ENCODE peak calls at places on chromosomes 13 and 19, in six cellular contexts. Y is CD8-positive, alpha-beta T cell; Z is omental fat pad; X is gastrocnemius medialis; A is coronary artery; D is PC-9. R is an unnamed sample.

GRCh38 chr13:92175330-92175729 is 776.9 kb downstream of the GPC5 start:
- DNase-seq in Z (no peak), D (no peak), Y (no peak), A (no peak), X (no peak), R (no peak)

GRCh38 chr19:42989851-42990250 is 36.4 kb downstream of the PSG11 start:
- DNase-seq in D (peak; percentile 66), Y (no peak), Z (no peak), A (no peak), X (no peak), R (no peak)

GRCh38 chr19:8631425-8631819 is 989 bp downstream of the NFILZ start:
- DNase-seq in A (no peak), Z (no peak), X (peak; percentile 17), D (no peak), Y (no peak), R (peak; percentile 87)

GRCh38 chr19:13846533-13847032 is 30.4 kb upstream of the NANOS3 start:
- DNase-seq in Y (peak; percentile 98), X (peak; percentile 79), Z (no peak), D (peak; percentile 93), A (peak; percentile 96), R (peak; percentile 98)

GRCh38 chr19:46691104-46691503 is 25.8 kb downstream of the PRKD2 start:
- DNase-seq in D (no peak), Z (no peak), A (no peak), Y (no peak), X (no peak), R (no peak)

GRCh38 chr13:33105387-33106005 is 89.3 kb downstream of the KL start:
- DNase-seq in X (no peak), Z (no peak), Y (no peak), D (no peak), A (no peak), R (no peak)

GRCh38 chr19:28424041-28424440 is 788.9 kb downstream of the UQCRFS1 start:
- DNase-seq in D (no peak), Z (no peak), X (no peak), A (no peak), Y (no peak), R (no peak)

GRCh38 chr13:72145383-72145782 is 278.4 kb upstream of the DACH1 start:
- DNase-seq in X (no peak), D (no peak), Z (no peak), Y (no peak), A (no peak), R (no peak)

GRCh38 chr13:110944121-110944967 is 29.5 kb upstream of the ANKRD10 start:
- DNase-seq in A (peak; percentile 54), Y (no peak), Z (no peak), D (peak; percentile 58), X (peak; percentile 39), R (no peak)

GRCh38 chr19:11324079-11324661 is 15.3 kb downstream of the RAB3D start:
- DNase-seq in A (peak; percentile 86), Z (peak; percentile 46), D (peak; percentile 98), Y (no peak), X (peak; percentile 78), R (peak; percentile 93)

GRCh38 chr13:85616275-85616674 is 182.9 kb downstream of the SLITRK6 start:
- DNase-seq in X (no peak), Y (no peak), A (no peak), Z (no peak), D (no peak), R (no peak)

GRCh38 chr13:106851251-106851650 is 283.3 kb upstream of the ARGLU1 start:
- DNase-seq in X (no peak), Z (no peak), Y (no peak), D (peak; percentile 51), A (no peak), R (no peak)

GRCh38 chr19:5395541-5395940 is 54.9 kb upstream of the PTPRS start:
- DNase-seq in Z (no peak), A (no peak), D (no peak), Y (no peak), X (no peak), R (no peak)

DNA sequence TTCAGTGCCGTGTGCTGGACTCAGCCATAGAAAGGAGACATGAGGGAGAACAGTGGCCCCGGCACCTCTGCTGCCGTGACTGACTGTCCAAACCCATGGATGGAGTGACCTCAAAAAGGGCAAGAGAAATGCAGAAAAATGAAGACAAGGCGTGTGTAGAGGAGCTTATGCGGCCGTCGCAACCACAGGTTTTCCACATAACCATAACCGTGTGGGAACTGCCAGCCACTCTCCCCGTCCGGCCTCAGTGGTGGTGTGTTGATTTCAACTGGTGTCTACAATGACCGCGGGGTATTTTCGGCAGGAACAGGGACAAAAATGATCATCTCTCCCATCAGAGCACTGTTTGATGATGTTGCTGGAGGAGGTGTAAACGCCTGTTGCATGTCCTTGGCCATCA is 42.9 kb upstream of the F7 start:
- DNase-seq in D (no peak), X (no peak), Z (no peak), A (no peak), Y (no peak), R (no peak)
- TF ChIP-seq CTCF in D (no peak), X (no peak), Z (no peak), A (no peak), Y (no peak), R (no peak)

GRCh38 chr13:49436890-49437289 is 7.0 kb downstream of the CAB39L start:
- DNase-seq in X (peak; percentile 28), Y (no peak), Z (no peak), A (no peak), D (no peak), R (no peak)
- TF ChIP-seq CTCF in X (no peak), Y (no peak), Z (no peak), A (no peak), D (peak; percentile 51), R (peak; percentile 57)

GRCh38 chr13:76993473-76993872 is 1.6 kb downstream of the CLN5 start:
- DNase-seq in Y (no peak), A (no peak), Z (no peak), X (no peak), D (no peak), R (no peak)

GRCh38 chr13:76993021-76993420 is 1.1 kb downstream of the CLN5 start:
- DNase-seq in Z (no peak), X (no peak), A (no peak), Y (no peak), D (no peak), R (no peak)

GRCh38 chr13:76992548-76993001 is 694 bp downstream of the CLN5 start:
- DNase-seq in Z (no peak), X (peak; percentile 25), A (no peak), D (no peak), Y (peak; percentile 31), R (no peak)

GRCh38 chr13:76991432-76991795 is 467 bp upstream of the CLN5 start:
- DNase-seq in X (peak; percentile 40), D (no peak), A (peak; percentile 77), Z (no peak), Y (peak; percentile 92), R (no peak)

GRCh38 chr13:76991796-76992547 is at the start of gene CLN5:
- DNase-seq in X (peak; percentile 95), A (peak; percentile 97), Y (peak; percentile 97), Z (peak; percentile 52), D (peak; percentile 83), R (peak; percentile 98)
- TF ChIP-seq CTCF in X (peak; percentile 11), A (no peak), Y (no peak), Z (no peak), D (no peak), R (no peak)

DNA sequence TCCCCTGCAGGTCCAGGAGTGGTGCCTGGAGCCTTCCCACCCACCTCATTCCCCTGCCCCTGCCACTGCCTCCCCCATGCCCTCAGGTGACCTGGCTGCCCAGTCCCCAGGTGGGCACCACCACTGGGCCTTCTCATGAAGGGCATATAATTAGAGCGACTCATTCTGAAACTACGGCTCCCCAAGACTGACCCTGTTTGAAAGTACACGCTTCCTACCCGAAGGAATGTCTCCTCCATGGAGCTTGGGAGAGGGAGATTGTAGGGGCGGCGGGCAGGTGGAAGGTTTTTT is 52.6 kb downstream of the GPR12 start:
- DNase-seq in D (no peak), Z (no peak), A (no peak), X (no peak), Y (no peak), R (no peak)
- TF ChIP-seq CTCF in D (peak; percentile 20), Z (no peak), A (no peak), X (no peak), Y (no peak), R (no peak)

GRCh38 chr19:7101498-7102253 is 32.2 kb downstream of the ZNF557 start:
- DNase-seq in D (no peak), Z (no peak), A (no peak), Y (no peak), X (no peak), R (no peak)

GRCh38 chr19:7099597-7099921 is 30.1 kb downstream of the ZNF557 start:
- DNase-seq in Z (peak; percentile 79), D (no peak), Y (no peak), A (no peak), X (no peak), R (no peak)

GRCh38 chr19:7104783-7105447 is 35.4 kb downstream of the ZNF557 start:
- DNase-seq in Z (no peak), Y (no peak), X (no peak), D (no peak), A (no peak), R (no peak)

GRCh38 chr19:7098096-7098495 is 28.6 kb downstream of the ZNF557 start:
- DNase-seq in X (no peak), Z (no peak), D (no peak), Y (no peak), A (no peak), R (no peak)

GRCh38 chr19:7098701-7099596 is 29.4 kb downstream of the ZNF557 start:
- DNase-seq in Y (peak; percentile 86), A (peak; percentile 94), X (peak; percentile 89), Z (peak; percentile 63), D (peak; percentile 65), R (peak; percentile 97)
- TF ChIP-seq CTCF in Y (no peak), A (no peak), X (no peak), Z (no peak), D (no peak), R (no peak)

GRCh38 chr19:57615346-57615745 is 1.3 kb downstream of the ZNF134 start:
- DNase-seq in Y (no peak), D (no peak), X (no peak), Z (no peak), A (no peak), R (peak; percentile 27)

GRCh38 chr19:57611113-57611512 is 2.9 kb upstream of the ZNF134 start:
- DNase-seq in Y (no peak), A (no peak), D (no peak), Z (no peak), X (no peak), R (no peak)

GRCh38 chr19:57613941-57614743 is at the start of gene ZNF134:
- DNase-seq in Y (peak; percentile 91), Z (peak; percentile 69), X (peak; percentile 86), D (peak; percentile 89), A (peak; percentile 90), R (peak; percentile 95)
- TF ChIP-seq CTCF in Y (peak; percentile 16), Z (no peak), X (peak; percentile 25), D (peak; percentile 56), A (no peak), R (peak; percentile 44)

DNA sequence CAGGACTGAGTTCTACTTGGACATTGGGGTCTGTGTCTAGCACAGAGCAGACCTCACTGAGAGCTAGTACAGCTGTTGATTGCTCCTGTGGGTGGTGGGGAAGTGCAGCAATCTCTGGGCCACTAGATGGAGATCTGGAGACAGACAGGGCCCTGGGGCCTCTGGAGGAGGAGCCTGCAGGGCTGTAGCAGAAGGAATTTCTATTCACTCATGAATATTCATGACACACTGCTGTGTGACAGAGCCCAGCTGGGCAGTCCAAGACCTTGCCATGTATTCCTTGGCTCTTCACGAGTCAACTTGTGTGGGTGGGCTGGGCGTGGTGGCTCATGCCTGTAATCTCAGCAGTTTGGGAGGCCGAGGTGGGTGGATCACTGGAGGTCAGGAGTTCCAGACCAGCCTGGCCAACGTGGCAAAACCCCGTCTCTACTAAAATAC is 37.5 kb downstream of the SUGP2 start:
- DNase-seq in D (peak; percentile 68), Z (no peak), A (no peak), X (no peak), Y (no peak), R (peak; percentile 88)
- TF ChIP-seq CTCF in D (peak; percentile 63), Z (no peak), A (no peak), X (no peak), Y (no peak), R (peak; percentile 67)

R was measured in osteocyte.